ENCODE peak calls at places on chromosomes 3 and 15, in four cellular contexts. S is activated naive CD8-positive, alpha-beta T cell treated with anti-CD3 and anti-CD28 coated beads, Interleukin-2, amount 50 U/mL, for 24 hours; J is left ventricle myocardium inferior; U is aorta. D is an unnamed sample.

GRCh38 chr15:40106203-40107161 is 2.2 kb downstream of the BMF start:
- DNase-seq in U (peak), J (peak), S (no peak), D (no peak)

GRCh38 chr3:14203521-14204079 is 25.0 kb downstream of the LSM3 start:
- DNase-seq in S (peak), J (no peak), U (peak), D (peak)

GRCh38 chr3:172816968-172817367 is 66.4 kb downstream of the ECT2 start:
- DNase-seq in S (no peak), U (no peak), J (no peak), D (no peak)

GRCh38 chr3:72161870-72162617 is 377.1 kb upstream of the PROK2 start:
- DNase-seq in J (no peak), S (no peak), U (no peak), D (no peak)

GRCh38 chr3:139780603-139781002 is 102.8 kb upstream of the NMNAT3 start:
- DNase-seq in J (no peak), S (no peak), U (no peak), D (no peak)

GRCh38 chr3:152396867-152397266 is 128.1 kb downstream of the MBNL1 start:
- DNase-seq in U (no peak), S (no peak), J (no peak), D (no peak)

GRCh38 chr15:22980189-22981136 is at the start of gene CYFIP1:
- DNase-seq in S (peak), U (peak), J (peak), D (no peak)

GRCh38 chr15:57298204-57298603 is 78.1 kb upstream of the CGNL1 start:
- DNase-seq in S (no peak), J (no peak), U (no peak), D (no peak)

GRCh38 chr3:14870564-14871060 is 51.9 kb downstream of the FGD5 start:
- DNase-seq in U (no peak), J (no peak), S (no peak), D (no peak)

GRCh38 chr3:167887096-167887495 is 151.6 kb downstream of the SERPINI1 start:
- DNase-seq in J (no peak), U (no peak), S (no peak), D (no peak)

GRCh38 chr15:90950676-90951075 is 4.0 kb upstream of the RCCD1 start:
- DNase-seq in J (no peak), S (no peak), U (no peak), D (no peak)

GRCh38 chr15:88657326-88658069 is 18.7 kb downstream of the ISG20 start:
- DNase-seq in J (no peak), S (no peak), U (peak), D (no peak)

GRCh38 chr3:177055557-177056290 is 141.6 kb downstream of the TBL1XR1 start:
- DNase-seq in S (no peak), U (no peak), J (no peak), D (no peak)

D was measured in D721Med.